ENCODE peak calls at places on chromosomes 6 and 20, in ten cellular contexts. Z, H, F, K, T, Y, X, P, A and B are unnamed samples.

GRCh38 chr6:137493218-137494038 is 766 bp downstream of the OLIG3 start:
- DNase-seq in H (no peak), A (no peak), P (no peak), Y (no peak), K (no peak), Z (no peak), T (no peak), F (no peak), X (no peak), B (no peak)

GRCh38 chr20:58192065-58192464 is 36.4 kb downstream of the ANKRD60 start:
- DNase-seq in A (no peak), Z (no peak), P (no peak), F (no peak), K (no peak), T (no peak), Y (no peak), X (no peak), H (no peak), B (no peak)

GRCh38 chr20:43032459-43032858 is 157.2 kb downstream of the PTPRT start:
- DNase-seq in F (no peak), Z (no peak), X (no peak), A (no peak), T (no peak), Y (no peak), K (no peak), H (no peak), P (no peak), B (no peak)

GRCh38 chr6:125865015-125865414 is 74.3 kb downstream of the NCOA7 start:
- DNase-seq in F (no peak), P (no peak), K (no peak), T (no peak), Y (no peak), Z (no peak), X (no peak), H (no peak), A (no peak), B (no peak)

GRCh38 chr20:45368221-45368980 is 5.4 kb downstream of the SYS1 start:
- DNase-seq in A (no peak), H (no peak), Y (no peak), P (peak; percentile 66), F (no peak), X (no peak), Z (peak; percentile 52), T (no peak), K (no peak), B (no peak)

GRCh38 chr20:63224272-63225081 is 8.5 kb upstream of the YTHDF1 start:
- DNase-seq in H (no peak), K (no peak), X (no peak), Z (no peak), P (no peak), A (peak; percentile 74), F (peak; percentile 60), T (no peak), Y (peak; percentile 78), B (no peak)

GRCh38 chr6:56843476-56844349 is 111.2 kb upstream of the BEND6 start:
- DNase-seq in A (peak; percentile 43), K (no peak), H (peak; percentile 82), Z (peak; percentile 30), X (no peak), T (no peak), F (peak; percentile 65), Y (peak; percentile 90), P (peak; percentile 28), B (peak; percentile 63)

GRCh38 chr20:8971669-8972316 is 97.1 kb upstream of the PLCB4 start:
- DNase-seq in Z (no peak), K (no peak), A (no peak), X (no peak), P (no peak), Y (no peak), H (no peak), T (no peak), F (no peak), B (no peak)

GRCh38 chr6:38599261-38599660 is 40.5 kb downstream of the BTBD9 start:
- DNase-seq in P (no peak), F (no peak), Z (no peak), T (no peak), K (no peak), A (no peak), X (no peak), Y (no peak), H (no peak), B (no peak)

GRCh38 chr20:13121840-13122515 is 99.1 kb upstream of the ISM1 start:
- DNase-seq in X (no peak), P (no peak), Y (no peak), T (no peak), K (no peak), Z (no peak), F (no peak), H (no peak), A (no peak), B (no peak)

DNA sequence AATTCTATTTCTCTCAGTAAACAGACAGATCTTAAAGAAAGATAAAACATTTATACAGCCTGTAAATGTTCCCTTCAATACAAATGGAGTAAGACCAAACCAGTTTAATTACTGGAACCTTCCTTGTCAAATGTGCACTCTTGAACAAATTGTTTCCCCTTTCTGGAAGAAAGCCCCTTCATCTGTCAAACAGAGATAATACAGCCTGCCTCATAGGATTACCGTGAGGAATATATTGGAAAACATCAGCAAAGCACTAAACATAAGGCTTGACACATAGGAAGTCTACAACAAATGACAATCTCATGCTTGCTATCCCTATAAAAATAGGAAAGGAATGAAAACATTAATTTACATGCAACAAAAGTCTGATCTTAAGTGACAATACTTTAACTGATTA is 173.8 kb downstream of the PTPRK start:
- DNase-seq in F (no peak), Y (no peak), H (no peak), K (no peak), A (no peak), Z (no peak), X (no peak), T (no peak), P (no peak), B (no peak)
- TF ChIP-seq CTCF in F (no peak), Y (no peak), H (no peak), K (no peak), A (no peak), Z (no peak), X (no peak), T (no peak), P (no peak), B (no peak)

GRCh38 chr20:33105336-33105924 is 26.0 kb downstream of the BPIFB4 start:
- DNase-seq in H (no peak), A (no peak), Z (no peak), F (no peak), Y (no peak), T (no peak), K (no peak), P (no peak), X (no peak), B (no peak)

GRCh38 chr20:33099842-33100538 is 20.5 kb downstream of the BPIFB4 start:
- DNase-seq in X (no peak), K (no peak), Y (no peak), T (no peak), A (no peak), Z (no peak), H (no peak), F (no peak), P (no peak), B (no peak)

GRCh38 chr20:33103561-33103960 is 24.1 kb downstream of the BPIFB4 start:
- DNase-seq in F (no peak), P (no peak), K (no peak), H (no peak), X (no peak), Z (no peak), Y (no peak), A (no peak), T (no peak), B (no peak)

GRCh38 chr20:33108641-33109040 is 29.2 kb downstream of the BPIFB4 start:
- DNase-seq in X (no peak), H (no peak), P (no peak), F (no peak), A (no peak), T (no peak), Y (no peak), K (no peak), Z (no peak), B (no peak)

DNA sequence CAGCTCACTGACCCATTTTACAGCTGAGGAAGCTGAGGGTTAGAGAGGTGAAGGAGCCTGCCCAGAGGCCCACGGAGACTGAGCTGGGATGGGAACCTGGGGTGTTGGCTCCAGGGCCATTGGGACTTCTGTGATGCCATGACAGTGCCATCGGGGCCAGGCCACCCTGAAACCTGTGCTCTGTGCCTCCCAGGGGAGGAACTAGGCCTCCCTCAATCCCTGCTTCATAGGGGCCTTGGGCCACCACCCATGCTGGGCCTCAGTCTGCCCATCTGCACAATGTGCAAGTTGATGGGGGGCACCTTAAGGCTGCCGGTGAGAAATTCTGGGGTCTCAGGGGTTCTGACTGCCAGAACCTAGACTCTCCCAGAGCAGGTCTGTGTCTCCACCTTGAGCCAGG is 24.9 kb downstream of the BPIFB4 start:
- DNase-seq in T (no peak), H (no peak), F (no peak), Y (no peak), K (no peak), A (no peak), P (no peak), Z (no peak), X (no peak), B (no peak)
- TF ChIP-seq CTCF in T (no peak), H (no peak), F (no peak), Y (no peak), K (no peak), A (no peak), P (no peak), Z (no peak), X (no peak), B (no peak)

GRCh38 chr6:36735110-36735971 is 37.7 kb downstream of the RAB44 start:
- DNase-seq in Z (no peak), T (peak; percentile 59), X (no peak), F (no peak), K (peak; percentile 52), A (peak; percentile 72), H (no peak), P (peak; percentile 38), Y (peak; percentile 94), B (no peak)
- TF ChIP-seq CTCF in Z (no peak), T (peak; percentile 15), X (no peak), F (no peak), K (peak; percentile 38), A (peak; percentile 8), H (no peak), P (no peak), Y (no peak), B (no peak)

GRCh38 chr6:3063733-3064700 is 4.3 kb upstream of the RIPK1 start:
- DNase-seq in A (peak; percentile 96), Y (peak; percentile 98), F (peak; percentile 70), K (peak; percentile 73), Z (peak; percentile 82), X (peak; percentile 84), H (peak; percentile 81), T (peak; percentile 89), P (peak; percentile 79), B (peak; percentile 62)

GRCh38 chr6:3072798-3073197 is 4.5 kb downstream of the RIPK1 start:
- DNase-seq in X (no peak), F (no peak), K (no peak), P (no peak), Y (no peak), A (no peak), H (no peak), T (no peak), Z (no peak), B (no peak)

GRCh38 chr6:3071568-3071967 is 3.3 kb downstream of the RIPK1 start:
- DNase-seq in Z (no peak), A (no peak), H (no peak), X (no peak), K (no peak), F (no peak), T (no peak), P (no peak), Y (no peak), B (no peak)

GRCh38 chr6:3073382-3073781 is 5.1 kb downstream of the RIPK1 start:
- DNase-seq in K (no peak), A (no peak), P (no peak), H (no peak), X (no peak), F (no peak), Y (no peak), Z (no peak), T (no peak), B (no peak)

GRCh38 chr6:3068329-3069223 is at the start of gene RIPK1:
- DNase-seq in Y (peak; percentile 97), P (peak; percentile 79), H (peak; percentile 83), K (peak; percentile 31), T (peak; percentile 74), F (peak; percentile 83), X (peak; percentile 94), Z (peak; percentile 98), A (peak; percentile 96), B (peak; percentile 85)
- TF ChIP-seq CTCF in Y (peak; percentile 17), P (peak; percentile 16), H (no peak), K (peak; percentile 42), T (peak; percentile 26), F (no peak), X (peak; percentile 59), Z (no peak), A (no peak), B (peak; percentile 40)